ENCODE peak calls at places on chromosome 18, in ten cellular contexts. One of them, this sample, is unnamed.

GRCh38 chr18:33802955-33803354 is 224.9 kb downstream of the ASXL3 start:
- DNase-seq in A549: no peak
- DNase-seq in OCI-LY7: peak; percentile 66
- DNase-seq in small intestine: peak; percentile 83
- DNase-seq in HL-60: no peak
- DNase-seq in upper lobe of left lung: peak; percentile 21
- DNase-seq in astrocyte of the spinal cord: no peak
- DNase-seq in fibroblast of pulmonary artery: no peak
- DNase-seq in endodermal cell: no peak
- DNase-seq in Jurkat, Clone E6-1: no peak
- DNase-seq in this sample: no peak

GRCh38 chr18:29307231-29307630 is 1130.3 kb upstream of the CDH2 start:
- DNase-seq in A549: no peak
- DNase-seq in OCI-LY7: no peak
- DNase-seq in small intestine: no peak
- DNase-seq in HL-60: no peak
- DNase-seq in upper lobe of left lung: no peak
- DNase-seq in astrocyte of the spinal cord: no peak
- DNase-seq in fibroblast of pulmonary artery: no peak
- DNase-seq in endodermal cell: no peak
- DNase-seq in Jurkat, Clone E6-1: no peak
- DNase-seq in this sample: no peak

GRCh38 chr18:27685807-27686412 is 491.0 kb downstream of the CDH2 start:
- DNase-seq in A549: peak; percentile 3
- DNase-seq in OCI-LY7: peak; percentile 40
- DNase-seq in small intestine: peak; percentile 9
- DNase-seq in HL-60: no peak
- DNase-seq in upper lobe of left lung: no peak
- DNase-seq in astrocyte of the spinal cord: peak; percentile 56
- DNase-seq in fibroblast of pulmonary artery: peak; percentile 73
- DNase-seq in endodermal cell: peak; percentile 66
- DNase-seq in Jurkat, Clone E6-1: peak; percentile 31
- DNase-seq in this sample: peak; percentile 20

GRCh38 chr18:59426855-59427254 is 67.8 kb upstream of the LMAN1 start:
- DNase-seq in A549: no peak
- DNase-seq in OCI-LY7: no peak
- DNase-seq in small intestine: no peak
- DNase-seq in HL-60: no peak
- DNase-seq in upper lobe of left lung: no peak
- DNase-seq in astrocyte of the spinal cord: no peak
- DNase-seq in fibroblast of pulmonary artery: no peak
- DNase-seq in endodermal cell: no peak
- DNase-seq in Jurkat, Clone E6-1: no peak
- DNase-seq in this sample: no peak

GRCh38 chr18:67068608-67069007 is 447.9 kb downstream of the DSEL start:
- DNase-seq in A549: no peak
- DNase-seq in OCI-LY7: no peak
- DNase-seq in small intestine: no peak
- DNase-seq in HL-60: no peak
- DNase-seq in upper lobe of left lung: no peak
- DNase-seq in astrocyte of the spinal cord: no peak
- DNase-seq in fibroblast of pulmonary artery: no peak
- DNase-seq in endodermal cell: no peak
- DNase-seq in Jurkat, Clone E6-1: no peak
- DNase-seq in this sample: no peak

GRCh38 chr18:49339146-49339545 is 121.3 kb downstream of the DYM start:
- DNase-seq in A549: no peak
- DNase-seq in OCI-LY7: no peak
- DNase-seq in small intestine: no peak
- DNase-seq in HL-60: no peak
- DNase-seq in upper lobe of left lung: no peak
- DNase-seq in astrocyte of the spinal cord: no peak
- DNase-seq in fibroblast of pulmonary artery: no peak
- DNase-seq in endodermal cell: no peak
- DNase-seq in Jurkat, Clone E6-1: no peak
- DNase-seq in this sample: no peak

GRCh38 chr18:68504441-68505221 is 210.3 kb downstream of the TMX3 start:
- DNase-seq in A549: no peak
- DNase-seq in OCI-LY7: no peak
- DNase-seq in small intestine: no peak
- DNase-seq in HL-60: no peak
- DNase-seq in upper lobe of left lung: no peak
- DNase-seq in astrocyte of the spinal cord: no peak
- DNase-seq in fibroblast of pulmonary artery: no peak
- DNase-seq in endodermal cell: no peak
- DNase-seq in Jurkat, Clone E6-1: no peak
- DNase-seq in this sample: no peak

GRCh38 chr18:57942090-57942489 is 101.9 kb upstream of the NEDD4L start:
- DNase-seq in A549: no peak
- DNase-seq in OCI-LY7: no peak
- DNase-seq in small intestine: no peak
- DNase-seq in HL-60: no peak
- DNase-seq in upper lobe of left lung: no peak
- DNase-seq in astrocyte of the spinal cord: no peak
- DNase-seq in fibroblast of pulmonary artery: no peak
- DNase-seq in endodermal cell: peak; percentile 66
- DNase-seq in Jurkat, Clone E6-1: no peak
- DNase-seq in this sample: no peak

GRCh38 chr18:28115149-28115550 is 61.8 kb downstream of the CDH2 start:
- DNase-seq in A549: no peak
- DNase-seq in OCI-LY7: no peak
- DNase-seq in small intestine: no peak
- DNase-seq in HL-60: no peak
- DNase-seq in upper lobe of left lung: no peak
- DNase-seq in astrocyte of the spinal cord: peak; percentile 95
- DNase-seq in fibroblast of pulmonary artery: peak; percentile 86
- DNase-seq in endodermal cell: peak; percentile 69
- DNase-seq in Jurkat, Clone E6-1: no peak
- DNase-seq in this sample: peak; percentile 72

GRCh38 chr18:53698907-53699306 is 525.6 kb downstream of the MBD2 start:
- DNase-seq in A549: peak; percentile 3
- DNase-seq in OCI-LY7: peak; percentile 0
- DNase-seq in small intestine: no peak
- DNase-seq in HL-60: peak; percentile 35
- DNase-seq in upper lobe of left lung: peak; percentile 45
- DNase-seq in astrocyte of the spinal cord: peak; percentile 45
- DNase-seq in fibroblast of pulmonary artery: peak; percentile 63
- DNase-seq in endodermal cell: peak; percentile 73
- DNase-seq in Jurkat, Clone E6-1: no peak
- DNase-seq in this sample: peak; percentile 5

GRCh38 chr18:3453540-3454364 is 3.8 kb downstream of the TGIF1 start:
- DNase-seq in A549: no peak
- DNase-seq in OCI-LY7: peak; percentile 45
- DNase-seq in small intestine: peak; percentile 66
- DNase-seq in HL-60: peak; percentile 70
- DNase-seq in upper lobe of left lung: peak; percentile 60
- DNase-seq in astrocyte of the spinal cord: peak; percentile 99
- DNase-seq in fibroblast of pulmonary artery: peak; percentile 98
- DNase-seq in endodermal cell: no peak
- DNase-seq in Jurkat, Clone E6-1: peak; percentile 28
- DNase-seq in this sample: peak; percentile 96

GRCh38 chr18:3455938-3456685 is 6.1 kb downstream of the TGIF1 start:
- DNase-seq in A549: no peak
- DNase-seq in OCI-LY7: no peak
- DNase-seq in small intestine: peak; percentile 43
- DNase-seq in HL-60: no peak
- DNase-seq in upper lobe of left lung: no peak
- DNase-seq in astrocyte of the spinal cord: peak; percentile 64
- DNase-seq in fibroblast of pulmonary artery: peak; percentile 55
- DNase-seq in endodermal cell: no peak
- DNase-seq in Jurkat, Clone E6-1: no peak
- DNase-seq in this sample: peak; percentile 55

GRCh38 chr18:3454365-3455089 is 4.6 kb downstream of the TGIF1 start:
- DNase-seq in A549: no peak
- DNase-seq in OCI-LY7: peak; percentile 61
- DNase-seq in small intestine: peak; percentile 69
- DNase-seq in HL-60: peak; percentile 70
- DNase-seq in upper lobe of left lung: no peak
- DNase-seq in astrocyte of the spinal cord: peak; percentile 79
- DNase-seq in fibroblast of pulmonary artery: peak; percentile 84
- DNase-seq in endodermal cell: peak; percentile 79
- DNase-seq in Jurkat, Clone E6-1: peak; percentile 48
- DNase-seq in this sample: no peak

GRCh38 chr18:3456686-3457069 is 6.7 kb downstream of the TGIF1 start:
- DNase-seq in A549: no peak
- DNase-seq in OCI-LY7: no peak
- DNase-seq in small intestine: peak; percentile 89
- DNase-seq in HL-60: no peak
- DNase-seq in upper lobe of left lung: no peak
- DNase-seq in astrocyte of the spinal cord: peak; percentile 13
- DNase-seq in fibroblast of pulmonary artery: no peak
- DNase-seq in endodermal cell: no peak
- DNase-seq in Jurkat, Clone E6-1: no peak
- DNase-seq in this sample: no peak

DNA sequence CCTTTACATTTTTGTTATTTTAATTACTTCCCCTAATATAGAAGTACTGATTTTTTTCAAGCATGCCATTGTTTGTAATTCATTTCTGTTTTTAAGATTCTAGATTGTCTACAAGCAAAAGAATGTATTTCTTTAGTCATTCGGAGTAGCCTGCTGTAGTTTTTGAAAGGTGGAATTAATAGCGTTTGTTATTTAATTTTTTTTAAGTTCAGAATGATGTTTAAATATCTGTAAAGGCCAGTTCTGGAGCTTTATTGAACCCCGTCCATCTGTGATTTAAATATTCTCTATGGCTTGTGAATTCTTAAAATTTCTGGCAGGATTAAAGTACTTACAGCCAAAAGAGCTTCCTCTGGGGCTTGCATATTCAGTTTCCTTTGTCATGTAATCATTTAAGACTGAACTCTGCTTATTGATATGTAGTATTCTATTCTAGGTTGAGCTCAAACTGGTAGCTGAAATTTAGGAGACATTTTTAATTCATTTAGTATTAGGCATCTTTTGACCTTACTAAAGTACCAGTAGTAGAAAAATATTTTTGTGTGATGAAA is 5.2 kb downstream of the TGIF1 start:
- DNase-seq in A549: no peak
- DNase-seq in OCI-LY7: no peak
- DNase-seq in small intestine: no peak
- DNase-seq in HL-60: no peak
- DNase-seq in upper lobe of left lung: no peak
- DNase-seq in astrocyte of the spinal cord: peak; percentile 26
- DNase-seq in fibroblast of pulmonary artery: no peak
- DNase-seq in endodermal cell: no peak
- DNase-seq in Jurkat, Clone E6-1: no peak
- DNase-seq in this sample: no peak
- H3K4me3 ChIP-seq in A549: peak overlapping the region; percentile 93
- H3K4me3 ChIP-seq in OCI-LY7: peak overlapping the region; percentile 88
- H3K4me3 ChIP-seq in small intestine: no peak overlapping the region
- H3K4me3 ChIP-seq in HL-60: no peak overlapping the region
- H3K4me3 ChIP-seq in upper lobe of left lung: no peak overlapping the region
- H3K4me3 ChIP-seq in astrocyte of the spinal cord: no peak overlapping the region
- H3K4me3 ChIP-seq in fibroblast of pulmonary artery: peak overlapping the region; percentile 83
- H3K4me3 ChIP-seq in endodermal cell: peak overlapping the region; percentile 100
- H3K4me3 ChIP-seq in Jurkat, Clone E6-1: no peak overlapping the region
- H3K4me3 ChIP-seq in this sample: peak overlapping the region; percentile 51

GRCh38 chr18:74804677-74805076 is 207.0 kb downstream of the ZNF407 start:
- DNase-seq in A549: no peak
- DNase-seq in OCI-LY7: peak; percentile 20
- DNase-seq in small intestine: no peak
- DNase-seq in HL-60: no peak
- DNase-seq in upper lobe of left lung: no peak
- DNase-seq in astrocyte of the spinal cord: no peak
- DNase-seq in fibroblast of pulmonary artery: no peak
- DNase-seq in endodermal cell: no peak
- DNase-seq in Jurkat, Clone E6-1: no peak
- DNase-seq in this sample: no peak
- H3K4me3 ChIP-seq in A549: no peak overlapping the region
- H3K4me3 ChIP-seq in OCI-LY7: peak overlapping the region; percentile 19
- H3K4me3 ChIP-seq in small intestine: no peak overlapping the region
- H3K4me3 ChIP-seq in HL-60: no peak overlapping the region
- H3K4me3 ChIP-seq in upper lobe of left lung: no peak overlapping the region
- H3K4me3 ChIP-seq in astrocyte of the spinal cord: no peak overlapping the region
- H3K4me3 ChIP-seq in fibroblast of pulmonary artery: no peak overlapping the region
- H3K4me3 ChIP-seq in endodermal cell: peak overlapping the region; percentile 39
- H3K4me3 ChIP-seq in Jurkat, Clone E6-1: no peak overlapping the region
- H3K4me3 ChIP-seq in this sample: no peak overlapping the region

DNA sequence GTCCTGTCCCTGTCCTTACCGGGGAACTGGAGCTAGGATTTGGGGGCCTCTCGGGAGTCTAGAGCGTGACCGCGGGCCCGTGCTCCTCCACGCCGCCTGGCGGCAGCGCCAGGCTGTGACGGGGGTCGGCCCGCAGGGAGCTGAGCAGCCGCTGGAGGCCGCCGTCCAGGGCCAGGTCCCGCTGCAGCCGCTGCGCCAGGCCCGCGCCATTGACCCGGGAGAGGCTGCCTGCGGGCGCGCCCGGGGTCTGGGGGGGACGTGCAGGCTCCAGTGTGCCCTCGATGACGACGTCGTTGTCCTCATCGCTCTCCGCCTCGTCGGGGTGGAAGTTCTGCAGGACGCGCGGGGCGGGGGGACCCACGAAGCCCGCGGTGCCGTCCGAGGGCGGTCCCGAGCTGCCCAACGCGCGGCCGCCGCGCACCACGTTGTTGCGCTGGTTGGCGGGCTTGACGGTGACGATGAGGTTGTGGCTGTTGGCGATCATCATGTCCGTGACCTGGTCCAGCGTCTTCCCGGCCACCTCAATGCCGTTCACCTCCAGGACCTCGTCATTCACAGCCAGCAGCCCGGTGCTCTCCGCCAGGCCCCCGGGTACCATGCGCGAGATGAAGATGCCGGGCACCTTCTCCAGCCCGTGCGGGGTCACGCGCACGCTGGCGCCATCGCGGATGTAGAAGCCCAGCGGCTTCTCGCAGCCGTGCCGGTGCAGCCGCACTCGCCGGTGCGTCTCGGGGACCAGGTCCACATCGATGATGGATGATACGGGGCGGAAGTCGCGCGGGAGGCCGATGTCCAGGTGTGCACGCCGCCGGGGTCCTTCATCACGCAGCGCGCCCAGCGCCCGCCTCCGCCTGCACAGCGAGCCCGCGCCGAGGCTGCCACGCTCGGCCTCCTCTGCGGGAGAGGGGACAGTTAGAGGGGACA is 50.9 kb downstream of the ADNP2 start:
- DNase-seq in A549: no peak
- DNase-seq in OCI-LY7: no peak
- DNase-seq in small intestine: peak; percentile 10
- DNase-seq in HL-60: peak; percentile 22
- DNase-seq in upper lobe of left lung: no peak
- DNase-seq in astrocyte of the spinal cord: no peak
- DNase-seq in fibroblast of pulmonary artery: peak; percentile 51
- DNase-seq in endodermal cell: peak; percentile 72
- DNase-seq in Jurkat, Clone E6-1: no peak
- DNase-seq in this sample: no peak
- H3K4me3 ChIP-seq in A549: no peak overlapping the region
- H3K4me3 ChIP-seq in OCI-LY7: no peak overlapping the region
- H3K4me3 ChIP-seq in small intestine: peak overlapping the region; percentile 10
- H3K4me3 ChIP-seq in HL-60: no peak overlapping the region
- H3K4me3 ChIP-seq in upper lobe of left lung: peak overlapping the region; percentile 32
- H3K4me3 ChIP-seq in astrocyte of the spinal cord: no peak overlapping the region
- H3K4me3 ChIP-seq in fibroblast of pulmonary artery: peak overlapping the region; percentile 28
- H3K4me3 ChIP-seq in endodermal cell: no peak overlapping the region
- H3K4me3 ChIP-seq in Jurkat, Clone E6-1: no peak overlapping the region
- H3K4me3 ChIP-seq in this sample: no peak overlapping the region

GRCh38 chr18:74796928-74797576 is 199.4 kb downstream of the ZNF407 start:
- DNase-seq in A549: no peak
- DNase-seq in OCI-LY7: peak; percentile 18
- DNase-seq in small intestine: no peak
- DNase-seq in HL-60: no peak
- DNase-seq in upper lobe of left lung: no peak
- DNase-seq in astrocyte of the spinal cord: peak; percentile 49
- DNase-seq in fibroblast of pulmonary artery: peak; percentile 59
- DNase-seq in endodermal cell: no peak
- DNase-seq in Jurkat, Clone E6-1: no peak
- DNase-seq in this sample: peak; percentile 74
- H3K4me3 ChIP-seq in A549: no peak overlapping the region
- H3K4me3 ChIP-seq in OCI-LY7: peak overlapping the region; percentile 49
- H3K4me3 ChIP-seq in small intestine: no peak overlapping the region
- H3K4me3 ChIP-seq in HL-60: no peak overlapping the region
- H3K4me3 ChIP-seq in upper lobe of left lung: no peak overlapping the region
- H3K4me3 ChIP-seq in astrocyte of the spinal cord: no peak overlapping the region
- H3K4me3 ChIP-seq in fibroblast of pulmonary artery: no peak overlapping the region
- H3K4me3 ChIP-seq in endodermal cell: no peak overlapping the region
- H3K4me3 ChIP-seq in Jurkat, Clone E6-1: no peak overlapping the region
- H3K4me3 ChIP-seq in this sample: peak overlapping the region; percentile 39